ENCODE peak calls at places on chromosomes 2 and 18, in six cellular contexts. V is psoas muscle, C is fibroblast of lung, P is AG10803, F is lower lobe of right lung, A is GM13977. B is an unnamed sample.

GRCh38 chr2:203164311-203164935 is 74.4 kb upstream of the CYP20A1 start:
- DNase-seq in V (no peak), C (peak; percentile 62), P (peak; percentile 2), F (no peak), A (no peak), B (no peak)

GRCh38 chr18:22166070-22166972 is 3.1 kb upstream of the GATA6 start:
- DNase-seq in V (peak; percentile 26), C (peak; percentile 47), P (no peak), F (no peak), A (no peak), B (no peak)

GRCh38 chr2:207868855-207869596 is 99.3 kb upstream of the FZD5 start:
- DNase-seq in V (no peak), C (no peak), P (no peak), F (no peak), A (no peak), B (no peak)

GRCh38 chr2:121185571-121186074 is 99.4 kb downstream of the TFCP2L1 start:
- DNase-seq in V (peak; percentile 26), C (no peak), P (no peak), F (no peak), A (no peak), B (no peak)

GRCh38 chr2:18998492-18998891 is 359.9 kb downstream of the OSR1 start:
- DNase-seq in V (no peak), C (no peak), P (peak; percentile 47), F (no peak), A (no peak), B (no peak)

GRCh38 chr2:109604597-109604996 is 9.2 kb downstream of the SEPTIN10 start:
- DNase-seq in V (no peak), C (peak; percentile 58), P (peak; percentile 28), F (peak; percentile 78), A (no peak), B (no peak)

GRCh38 chr2:232854082-232854481 is 16.0 kb upstream of the SNORC start:
- DNase-seq in V (no peak), C (peak; percentile 89), P (peak; percentile 51), F (peak; percentile 70), A (no peak), B (no peak)

GRCh38 chr18:36101943-36102342 is 27.2 kb downstream of the SLC39A6 start:
- DNase-seq in V (no peak), C (no peak), P (no peak), F (no peak), A (no peak), B (no peak)

GRCh38 chr2:205654878-205655601 is 27.3 kb upstream of the NRP2 start:
- DNase-seq in V (no peak), C (peak; percentile 56), P (peak; percentile 81), F (no peak), A (no peak), B (no peak)

GRCh38 chr18:76686737-76687231 is 135.6 kb upstream of the ZNF236 start:
- DNase-seq in V (peak; percentile 66), C (peak; percentile 70), P (peak; percentile 65), F (peak; percentile 67), A (peak; percentile 68), B (peak; percentile 24)

GRCh38 chr2:105977212-105977611 is 216.9 kb downstream of the UXS1 start:
- DNase-seq in V (no peak), C (peak; percentile 67), P (peak; percentile 47), F (no peak), A (no peak), B (no peak)

GRCh38 chr2:72696559-72696958 is 129.3 kb downstream of the EXOC6B start:
- DNase-seq in V (no peak), C (no peak), P (no peak), F (no peak), A (no peak), B (no peak)

GRCh38 chr18:21703241-21703820 is 1.2 kb downstream of the ABHD3 start:
- DNase-seq in V (no peak), C (peak; percentile 11), P (no peak), F (no peak), A (peak; percentile 74), B (no peak)

GRCh38 chr2:65913914-65914786 is 481.8 kb upstream of the SPRED2 start:
- DNase-seq in V (no peak), C (no peak), P (no peak), F (no peak), A (no peak), B (no peak)

GRCh38 chr2:33160217-33160616 is 213.5 kb downstream of the LTBP1 start:
- DNase-seq in V (no peak), C (peak; percentile 57), P (peak; percentile 56), F (no peak), A (no peak), B (no peak)

GRCh38 chr18:45014047-45014501 is 333.4 kb downstream of the SETBP1 start:
- DNase-seq in V (peak; percentile 45), C (peak; percentile 72), P (peak; percentile 88), F (no peak), A (no peak), B (no peak)
- TF ChIP-seq CTCF in V (no peak), C (peak; percentile 41), P (peak; percentile 63), F (no peak), A (no peak), B (peak; percentile 13)

DNA sequence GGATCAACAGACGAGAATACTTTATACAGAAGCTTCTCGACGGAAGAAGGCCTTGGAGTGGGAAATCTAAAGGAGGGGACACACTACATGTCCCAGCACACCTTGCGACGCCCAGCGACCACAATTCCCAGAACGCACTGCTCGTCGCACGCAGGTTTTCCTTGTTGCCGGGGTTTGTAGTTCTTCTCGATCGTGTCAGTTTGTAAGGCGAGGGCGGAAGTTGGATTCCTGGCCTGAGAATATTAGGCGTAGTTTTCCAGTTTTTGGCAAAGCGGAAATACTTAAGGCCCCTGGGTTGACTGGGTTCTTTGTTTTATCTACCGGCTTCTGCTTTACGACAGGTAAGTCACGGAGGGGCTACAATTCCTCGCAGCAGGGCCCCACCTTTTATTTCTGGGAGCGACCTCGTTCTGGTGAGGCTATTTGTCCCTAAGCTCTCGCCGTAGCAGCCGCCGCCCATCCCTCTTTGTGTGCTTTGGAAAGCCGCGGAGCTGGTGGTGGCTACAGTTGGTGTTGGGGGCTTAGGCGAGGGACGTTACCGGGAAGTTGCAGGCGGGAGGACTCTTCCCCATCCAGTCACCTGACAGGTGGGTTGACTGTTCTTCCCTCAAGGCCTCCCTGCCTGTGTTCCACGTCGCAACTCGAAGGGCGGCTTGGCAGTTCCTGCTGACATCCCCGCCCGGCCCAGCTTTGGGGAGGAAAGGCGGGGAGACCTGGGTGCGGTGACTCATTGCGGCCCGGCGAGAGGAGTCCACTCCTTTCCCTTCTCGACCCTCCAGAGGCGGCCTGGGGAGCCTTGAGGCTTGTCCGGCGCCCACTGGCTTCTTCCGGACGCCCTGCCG is at the start of gene DYNC1I2:
- DNase-seq in V (peak; percentile 92), C (peak; percentile 97), P (peak; percentile 95), F (peak; percentile 93), A (peak; percentile 74), B (peak; percentile 63)
- TF ChIP-seq CTCF in V (no peak), C (no peak), P (no peak), F (no peak), A (no peak), B (no peak)

DNA sequence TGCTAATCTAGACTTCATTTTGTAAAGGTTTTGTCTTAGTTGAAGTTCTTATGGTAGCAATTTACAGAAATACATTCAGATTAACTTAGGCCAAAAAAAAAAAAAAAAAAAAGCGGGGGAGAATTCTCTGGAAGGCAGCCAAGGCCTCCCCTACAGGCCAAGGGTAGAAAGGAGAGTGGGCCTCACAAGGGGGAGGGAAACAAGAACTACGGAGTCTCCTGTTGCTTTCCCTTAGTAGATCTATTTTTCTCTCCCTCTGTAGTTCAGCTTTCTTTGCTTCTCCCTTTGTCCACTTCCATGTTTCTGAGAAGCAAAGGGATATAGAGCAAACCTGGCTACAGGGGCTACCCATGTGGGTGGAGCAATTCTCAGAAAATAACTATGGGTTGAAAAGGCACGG is 2.4 kb upstream of the STK11IP start:
- DNase-seq in V (no peak), C (no peak), P (no peak), F (no peak), A (no peak), B (no peak)
- TF ChIP-seq CTCF in V (no peak), C (no peak), P (no peak), F (no peak), A (no peak), B (no peak)

GRCh38 chr2:7358865-7359264 is 441.7 kb downstream of the RNF144A start:
- DNase-seq in V (no peak), C (no peak), P (no peak), F (no peak), A (no peak), B (no peak)
- TF ChIP-seq CTCF in V (no peak), C (no peak), P (no peak), F (no peak), A (no peak), B (no peak)

B was measured in progenitor cell of endocrine pancreas.